ENCODE peak calls at places on chromosomes 6 and 20, in ten cellular contexts. One of them, this sample, is unnamed.

GRCh38 chr6:72757926-72758325 is 136.1 kb downstream of the KCNQ5 start:
- DNase-seq in BJ: no peak
- DNase-seq in neural progenitor cell: no peak
- DNase-seq in GM23338: no peak
- DNase-seq in SJSA1: no peak
- DNase-seq in CD8-positive, alpha-beta memory T cell: no peak
- DNase-seq in NT2/D1: no peak
- DNase-seq in left ventricle myocardium inferior: no peak
- DNase-seq in CD8-positive, alpha-beta T cell: no peak
- DNase-seq in PC-9: no peak
- DNase-seq in this sample: no peak

GRCh38 chr6:80460396-80460912 is 354.0 kb downstream of the BCKDHB start:
- DNase-seq in BJ: no peak
- DNase-seq in neural progenitor cell: no peak
- DNase-seq in GM23338: no peak
- DNase-seq in SJSA1: no peak
- DNase-seq in CD8-positive, alpha-beta memory T cell: no peak
- DNase-seq in NT2/D1: no peak
- DNase-seq in left ventricle myocardium inferior: no peak
- DNase-seq in CD8-positive, alpha-beta T cell: no peak
- DNase-seq in PC-9: no peak
- DNase-seq in this sample: no peak

GRCh38 chr6:80091506-80091905 is 15.0 kb upstream of the BCKDHB start:
- DNase-seq in BJ: no peak
- DNase-seq in neural progenitor cell: no peak
- DNase-seq in GM23338: no peak
- DNase-seq in SJSA1: no peak
- DNase-seq in CD8-positive, alpha-beta memory T cell: no peak
- DNase-seq in NT2/D1: no peak
- DNase-seq in left ventricle myocardium inferior: no peak
- DNase-seq in CD8-positive, alpha-beta T cell: no peak
- DNase-seq in PC-9: no peak
- DNase-seq in this sample: no peak

GRCh38 chr6:137473651-137474050 is 20.5 kb downstream of the OLIG3 start:
- DNase-seq in BJ: no peak
- DNase-seq in neural progenitor cell: peak; percentile 68
- DNase-seq in GM23338: no peak
- DNase-seq in SJSA1: no peak
- DNase-seq in CD8-positive, alpha-beta memory T cell: no peak
- DNase-seq in NT2/D1: no peak
- DNase-seq in left ventricle myocardium inferior: no peak
- DNase-seq in CD8-positive, alpha-beta T cell: no peak
- DNase-seq in PC-9: no peak
- DNase-seq in this sample: no peak

GRCh38 chr6:12017263-12017662 is 5.2 kb downstream of the HIVEP1 start:
- DNase-seq in BJ: no peak
- DNase-seq in neural progenitor cell: no peak
- DNase-seq in GM23338: no peak
- DNase-seq in SJSA1: no peak
- DNase-seq in CD8-positive, alpha-beta memory T cell: no peak
- DNase-seq in NT2/D1: no peak
- DNase-seq in left ventricle myocardium inferior: no peak
- DNase-seq in CD8-positive, alpha-beta T cell: no peak
- DNase-seq in PC-9: no peak
- DNase-seq in this sample: no peak

GRCh38 chr6:40900791-40901190 is 138.2 kb downstream of the UNC5CL start:
- DNase-seq in BJ: no peak
- DNase-seq in neural progenitor cell: no peak
- DNase-seq in GM23338: no peak
- DNase-seq in SJSA1: no peak
- DNase-seq in CD8-positive, alpha-beta memory T cell: no peak
- DNase-seq in NT2/D1: no peak
- DNase-seq in left ventricle myocardium inferior: peak; percentile 27
- DNase-seq in CD8-positive, alpha-beta T cell: no peak
- DNase-seq in PC-9: no peak
- DNase-seq in this sample: no peak

GRCh38 chr20:6418732-6419131 is 295.9 kb upstream of the FERMT1 start:
- DNase-seq in BJ: no peak
- DNase-seq in neural progenitor cell: no peak
- DNase-seq in GM23338: no peak
- DNase-seq in SJSA1: no peak
- DNase-seq in CD8-positive, alpha-beta memory T cell: no peak
- DNase-seq in NT2/D1: no peak
- DNase-seq in left ventricle myocardium inferior: no peak
- DNase-seq in CD8-positive, alpha-beta T cell: no peak
- DNase-seq in PC-9: no peak
- DNase-seq in this sample: no peak

GRCh38 chr6:26304213-26305096 is 60.5 kb upstream of the BTN3A2 start:
- DNase-seq in BJ: no peak
- DNase-seq in neural progenitor cell: peak; percentile 40
- DNase-seq in GM23338: peak; percentile 60
- DNase-seq in SJSA1: peak; percentile 56
- DNase-seq in CD8-positive, alpha-beta memory T cell: no peak
- DNase-seq in NT2/D1: no peak
- DNase-seq in left ventricle myocardium inferior: no peak
- DNase-seq in CD8-positive, alpha-beta T cell: peak; percentile 28
- DNase-seq in PC-9: peak; percentile 75
- DNase-seq in this sample: no peak

DNA sequence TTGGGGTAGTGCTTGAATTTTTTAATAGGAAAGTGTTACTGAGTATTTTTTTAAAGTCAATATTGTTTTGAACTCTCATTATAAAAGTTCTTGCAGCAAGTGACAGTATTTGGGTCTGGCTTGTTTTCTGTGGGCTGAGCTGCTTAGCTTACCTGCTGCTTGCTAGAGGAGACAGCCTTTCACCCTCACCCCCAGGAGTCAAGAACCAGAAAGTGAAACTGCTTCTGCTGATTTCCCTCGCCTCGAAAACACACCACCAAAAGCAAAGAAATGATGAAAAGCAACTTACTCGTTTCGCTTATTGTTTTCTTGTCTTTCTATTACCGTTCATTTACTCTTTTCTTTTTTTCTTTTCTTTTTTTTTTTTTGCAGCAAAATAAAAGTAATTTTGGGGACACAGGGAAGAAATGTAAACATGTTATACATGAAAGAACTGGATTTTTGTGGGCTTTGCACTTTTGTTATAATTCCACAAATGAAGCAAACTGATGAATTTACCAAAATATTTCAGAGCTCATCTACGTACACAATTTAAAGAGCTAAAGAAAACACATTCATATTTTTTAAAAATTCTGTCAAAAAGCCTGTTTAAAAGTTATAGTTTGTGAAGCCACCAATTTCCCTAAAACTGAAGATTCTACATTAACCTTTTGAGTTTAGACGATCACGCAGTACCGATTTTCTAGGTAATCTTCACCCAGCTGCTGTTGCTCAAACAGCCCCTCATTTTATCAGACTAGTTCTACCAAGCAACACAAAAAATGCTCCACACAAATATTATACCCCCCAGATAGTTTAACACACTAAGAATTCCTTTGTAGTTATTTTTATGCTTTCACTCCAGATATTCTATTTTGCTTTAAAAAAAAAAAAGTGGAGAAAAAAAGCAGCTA is 1.7 kb downstream of the SCML4 start:
- DNase-seq in BJ: no peak
- DNase-seq in neural progenitor cell: no peak
- DNase-seq in GM23338: no peak
- DNase-seq in SJSA1: no peak
- DNase-seq in CD8-positive, alpha-beta memory T cell: peak; percentile 34
- DNase-seq in NT2/D1: no peak
- DNase-seq in left ventricle myocardium inferior: no peak
- DNase-seq in CD8-positive, alpha-beta T cell: peak; percentile 67
- DNase-seq in PC-9: no peak
- DNase-seq in this sample: no peak
- H3K4me3 ChIP-seq in BJ: no peak overlapping the region
- H3K4me3 ChIP-seq in neural progenitor cell: no peak overlapping the region
- H3K4me3 ChIP-seq in GM23338: no peak overlapping the region
- H3K4me3 ChIP-seq in SJSA1: peak overlapping the region; percentile 5
- H3K4me3 ChIP-seq in CD8-positive, alpha-beta memory T cell: peak overlapping the region; percentile 68
- H3K4me3 ChIP-seq in NT2/D1: no peak overlapping the region
- H3K4me3 ChIP-seq in left ventricle myocardium inferior: no peak overlapping the region
- H3K4me3 ChIP-seq in CD8-positive, alpha-beta T cell: peak overlapping the region; percentile 92
- H3K4me3 ChIP-seq in PC-9: no peak overlapping the region
- H3K4me3 ChIP-seq in this sample: no peak overlapping the region

GRCh38 chr6:30590509-30590908 is 19.3 kb downstream of the ABCF1 start:
- DNase-seq in BJ: no peak
- DNase-seq in neural progenitor cell: no peak
- DNase-seq in GM23338: no peak
- DNase-seq in SJSA1: no peak
- DNase-seq in CD8-positive, alpha-beta memory T cell: no peak
- DNase-seq in NT2/D1: no peak
- DNase-seq in left ventricle myocardium inferior: no peak
- DNase-seq in CD8-positive, alpha-beta T cell: no peak
- DNase-seq in PC-9: no peak
- DNase-seq in this sample: peak; percentile 7

GRCh38 chr6:30592287-30592686 is 21.0 kb downstream of the ABCF1 start:
- DNase-seq in BJ: no peak
- DNase-seq in neural progenitor cell: no peak
- DNase-seq in GM23338: no peak
- DNase-seq in SJSA1: no peak
- DNase-seq in CD8-positive, alpha-beta memory T cell: no peak
- DNase-seq in NT2/D1: no peak
- DNase-seq in left ventricle myocardium inferior: no peak
- DNase-seq in CD8-positive, alpha-beta T cell: no peak
- DNase-seq in PC-9: no peak
- DNase-seq in this sample: no peak

GRCh38 chr6:30589754-30590358 is 18.6 kb downstream of the ABCF1 start:
- DNase-seq in BJ: no peak
- DNase-seq in neural progenitor cell: no peak
- DNase-seq in GM23338: no peak
- DNase-seq in SJSA1: no peak
- DNase-seq in CD8-positive, alpha-beta memory T cell: no peak
- DNase-seq in NT2/D1: no peak
- DNase-seq in left ventricle myocardium inferior: no peak
- DNase-seq in CD8-positive, alpha-beta T cell: no peak
- DNase-seq in PC-9: no peak
- DNase-seq in this sample: peak; percentile 5

GRCh38 chr6:30591008-30591407 is 19.8 kb downstream of the ABCF1 start:
- DNase-seq in BJ: no peak
- DNase-seq in neural progenitor cell: no peak
- DNase-seq in GM23338: no peak
- DNase-seq in SJSA1: no peak
- DNase-seq in CD8-positive, alpha-beta memory T cell: no peak
- DNase-seq in NT2/D1: no peak
- DNase-seq in left ventricle myocardium inferior: no peak
- DNase-seq in CD8-positive, alpha-beta T cell: no peak
- DNase-seq in PC-9: peak; percentile 98
- DNase-seq in this sample: no peak
- H3K36me3 ChIP-seq in BJ: peaks cover 25% of the 10 kb centered on the region
- H3K36me3 ChIP-seq in neural progenitor cell: peaks cover 7% of the 10 kb centered on the region
- H3K36me3 ChIP-seq in GM23338: peaks cover 50% of the 10 kb centered on the region
- H3K36me3 ChIP-seq in SJSA1: peaks cover 86% of the 10 kb centered on the region
- H3K36me3 ChIP-seq in CD8-positive, alpha-beta memory T cell: peaks cover 48% of the 10 kb centered on the region
- H3K36me3 ChIP-seq in NT2/D1: peaks cover 76% of the 10 kb centered on the region
- H3K36me3 ChIP-seq in left ventricle myocardium inferior: peaks cover 91% of the 10 kb centered on the region
- H3K36me3 ChIP-seq in CD8-positive, alpha-beta T cell: peaks cover 36% of the 10 kb centered on the region
- H3K36me3 ChIP-seq in PC-9: peaks cover 40% of the 10 kb centered on the region
- H3K36me3 ChIP-seq in this sample: peaks cover 40% of the 10 kb centered on the region

DNA sequence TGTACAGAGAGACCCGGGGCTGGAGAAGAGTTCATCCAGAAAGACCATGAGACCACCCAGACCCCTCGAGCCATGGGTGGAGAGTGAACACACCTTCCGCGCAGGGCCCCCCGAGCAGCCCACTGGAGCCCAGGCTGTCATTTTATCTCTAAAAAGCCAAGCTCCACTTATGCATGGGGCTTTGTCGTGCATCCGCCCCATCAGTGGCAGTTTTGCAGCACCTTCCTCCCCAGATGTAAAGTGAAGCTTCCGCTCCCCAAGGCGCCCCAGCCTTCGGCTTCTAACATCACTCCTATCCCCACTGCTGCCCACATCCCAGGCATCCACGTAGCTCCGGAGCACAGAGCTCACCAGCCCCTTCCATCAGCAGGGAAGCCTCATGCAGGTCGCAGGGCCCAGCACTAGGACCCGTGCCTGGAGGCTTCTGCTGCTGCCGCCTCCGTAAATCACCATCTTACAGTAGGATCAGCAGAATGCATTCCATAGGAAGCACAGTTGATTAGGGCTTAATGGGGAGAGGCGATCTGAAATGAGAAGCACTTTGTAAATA is 301.1 kb downstream of the TAF4 start:
- DNase-seq in BJ: no peak
- DNase-seq in neural progenitor cell: no peak
- DNase-seq in GM23338: no peak
- DNase-seq in SJSA1: no peak
- DNase-seq in CD8-positive, alpha-beta memory T cell: no peak
- DNase-seq in NT2/D1: no peak
- DNase-seq in left ventricle myocardium inferior: no peak
- DNase-seq in CD8-positive, alpha-beta T cell: no peak
- DNase-seq in PC-9: peak; percentile 15
- DNase-seq in this sample: no peak
- H3K27me3 ChIP-seq in BJ: no peaks in the 10 kb centered on the region
- H3K27me3 ChIP-seq in neural progenitor cell: peaks cover 14% of the 10 kb centered on the region
- H3K27me3 ChIP-seq in GM23338: no peaks in the 10 kb centered on the region
- H3K27me3 ChIP-seq in SJSA1: peaks cover 39% of the 10 kb centered on the region
- H3K27me3 ChIP-seq in CD8-positive, alpha-beta memory T cell: no peaks in the 10 kb centered on the region
- H3K27me3 ChIP-seq in NT2/D1: peaks cover 52% of the 10 kb centered on the region
- H3K27me3 ChIP-seq in left ventricle myocardium inferior: peaks cover 88% of the 10 kb centered on the region
- H3K27me3 ChIP-seq in CD8-positive, alpha-beta T cell: no peaks in the 10 kb centered on the region
- H3K27me3 ChIP-seq in PC-9: peaks cover 100% of the 10 kb centered on the region
- H3K27me3 ChIP-seq in this sample: no peaks in the 10 kb centered on the region

GRCh38 chr6:158854214-158855101 is 35.3 kb upstream of the EZR start:
- DNase-seq in BJ: peak; percentile 19
- DNase-seq in neural progenitor cell: no peak
- DNase-seq in GM23338: peak; percentile 72
- DNase-seq in SJSA1: no peak
- DNase-seq in CD8-positive, alpha-beta memory T cell: no peak
- DNase-seq in NT2/D1: peak; percentile 68
- DNase-seq in left ventricle myocardium inferior: no peak
- DNase-seq in CD8-positive, alpha-beta T cell: peak; percentile 29
- DNase-seq in PC-9: peak; percentile 86
- DNase-seq in this sample: peak; percentile 46

GRCh38 chr6:158850807-158851115 is 31.6 kb upstream of the EZR start:
- DNase-seq in BJ: no peak
- DNase-seq in neural progenitor cell: no peak
- DNase-seq in GM23338: no peak
- DNase-seq in SJSA1: no peak
- DNase-seq in CD8-positive, alpha-beta memory T cell: no peak
- DNase-seq in NT2/D1: no peak
- DNase-seq in left ventricle myocardium inferior: no peak
- DNase-seq in CD8-positive, alpha-beta T cell: no peak
- DNase-seq in PC-9: no peak
- DNase-seq in this sample: no peak

GRCh38 chr6:158853872-158854213 is 34.7 kb upstream of the EZR start:
- DNase-seq in BJ: no peak
- DNase-seq in neural progenitor cell: no peak
- DNase-seq in GM23338: peak; percentile 27
- DNase-seq in SJSA1: no peak
- DNase-seq in CD8-positive, alpha-beta memory T cell: no peak
- DNase-seq in NT2/D1: no peak
- DNase-seq in left ventricle myocardium inferior: no peak
- DNase-seq in CD8-positive, alpha-beta T cell: no peak
- DNase-seq in PC-9: no peak
- DNase-seq in this sample: peak; percentile 45

GRCh38 chr6:158852312-158853071 is 33.3 kb upstream of the EZR start:
- DNase-seq in BJ: no peak
- DNase-seq in neural progenitor cell: no peak
- DNase-seq in GM23338: no peak
- DNase-seq in SJSA1: no peak
- DNase-seq in CD8-positive, alpha-beta memory T cell: no peak
- DNase-seq in NT2/D1: no peak
- DNase-seq in left ventricle myocardium inferior: no peak
- DNase-seq in CD8-positive, alpha-beta T cell: peak; percentile 13
- DNase-seq in PC-9: no peak
- DNase-seq in this sample: no peak

GRCh38 chr6:158853072-158853871 is 34.1 kb upstream of the EZR start:
- DNase-seq in BJ: peak; percentile 49
- DNase-seq in neural progenitor cell: peak; percentile 74
- DNase-seq in GM23338: peak; percentile 99
- DNase-seq in SJSA1: peak; percentile 98
- DNase-seq in CD8-positive, alpha-beta memory T cell: peak; percentile 82
- DNase-seq in NT2/D1: peak; percentile 95
- DNase-seq in left ventricle myocardium inferior: peak; percentile 21
- DNase-seq in CD8-positive, alpha-beta T cell: peak; percentile 90
- DNase-seq in PC-9: peak; percentile 100
- DNase-seq in this sample: peak; percentile 88
- H3K4me3 ChIP-seq in BJ: no peak overlapping the region
- H3K4me3 ChIP-seq in neural progenitor cell: peak overlapping the region; percentile 19
- H3K4me3 ChIP-seq in GM23338: peak overlapping the region; percentile 23
- H3K4me3 ChIP-seq in SJSA1: no peak overlapping the region
- H3K4me3 ChIP-seq in CD8-positive, alpha-beta memory T cell: peak overlapping the region; percentile 68
- H3K4me3 ChIP-seq in NT2/D1: peak overlapping the region; percentile 38
- H3K4me3 ChIP-seq in left ventricle myocardium inferior: no peak overlapping the region
- H3K4me3 ChIP-seq in CD8-positive, alpha-beta T cell: peak overlapping the region; percentile 7
- H3K4me3 ChIP-seq in PC-9: peak overlapping the region; percentile 51
- H3K4me3 ChIP-seq in this sample: no peak overlapping the region

This sample was measured in H7.